ENCODE peak calls at places on chromosome 14, in eight cellular contexts. N is ascending aorta, L is RWPE1, F is GM23248, U is mesenchymal stem cell, G is A549, A is H9, I is endodermal cell. P is an unnamed sample.

GRCh38 chr14:74950795-74951442 is 4.5 kb downstream of the PGF start:
- DNase-seq in N (no peak), G (no peak), A (no peak), F (no peak), I (no peak), L (no peak), U (peak), P (no peak)

GRCh38 chr14:54776361-54777001 is 126.1 kb downstream of the GCH1 start:
- DNase-seq in G (no peak), F (peak), A (no peak), I (no peak), L (no peak), U (peak), N (peak), P (no peak)

GRCh38 chr14:68761391-68761790 is 31.5 kb downstream of the ZFP36L1 start:
- DNase-seq in U (no peak), A (no peak), G (no peak), N (no peak), I (no peak), L (no peak), F (no peak), P (no peak)

GRCh38 chr14:37082431-37082830 is 90.0 kb downstream of the SLC25A21 start:
- DNase-seq in L (no peak), N (no peak), A (no peak), I (no peak), G (no peak), U (no peak), F (no peak), P (no peak)

GRCh38 chr14:76292561-76292960 is 83.4 kb upstream of the ESRRB start:
- DNase-seq in F (no peak), G (no peak), N (no peak), L (no peak), I (peak), U (no peak), A (peak), P (no peak)

GRCh38 chr14:79967001-79967400 is 244.3 kb downstream of the DIO2 start:
- DNase-seq in A (no peak), U (peak), G (no peak), L (no peak), F (peak), N (no peak), I (no peak), P (no peak)

GRCh38 chr14:79562158-79562557 is 649.1 kb downstream of the DIO2 start:
- DNase-seq in F (no peak), L (no peak), U (no peak), N (no peak), A (no peak), I (no peak), G (no peak), P (no peak)

GRCh38 chr14:50061664-50062437 is 54.5 kb downstream of the VCPKMT start:
- DNase-seq in N (peak), A (no peak), U (peak), G (no peak), I (peak), L (peak), F (peak), P (peak)

GRCh38 chr14:95470942-95471499 is 45.4 kb downstream of the SYNE3 start:
- DNase-seq in A (no peak), L (no peak), G (no peak), I (no peak), F (no peak), N (no peak), U (no peak), P (no peak)

GRCh38 chr14:61774861-61775260 is 12.6 kb downstream of the SNAPC1 start:
- DNase-seq in U (no peak), N (no peak), I (no peak), A (no peak), F (no peak), L (no peak), G (no peak), P (no peak)

GRCh38 chr14:96357216-96357615 is 5.9 kb downstream of the ATG2B start:
- DNase-seq in N (no peak), U (no peak), G (no peak), A (no peak), F (no peak), L (no peak), I (no peak), P (no peak)

GRCh38 chr14:72652179-72652578 is 241.7 kb downstream of the DPF3 start:
- DNase-seq in U (no peak), L (no peak), F (peak), A (no peak), I (no peak), N (no peak), G (no peak), P (no peak)

GRCh38 chr14:86766469-86766868 is 1226.5 kb downstream of the GALC start:
- DNase-seq in F (no peak), G (no peak), L (no peak), U (no peak), A (no peak), N (no peak), I (no peak), P (no peak)

GRCh38 chr14:27077181-27077738 is 479.4 kb upstream of the NOVA1 start:
- DNase-seq in A (no peak), U (no peak), N (no peak), L (no peak), G (no peak), F (no peak), I (no peak), P (no peak)

GRCh38 chr14:76784881-76785280 is 23.6 kb downstream of the VASH1 start:
- DNase-seq in L (peak), A (peak), G (peak), I (peak), U (peak), F (peak), N (peak), P (peak)

GRCh38 chr14:69495341-69495921 is 10.9 kb downstream of the PLEKHD1 start:
- DNase-seq in N (no peak), G (no peak), A (no peak), I (no peak), U (no peak), F (no peak), L (no peak), P (no peak)

GRCh38 chr14:92039073-92039719 is 663 bp downstream of the TRIP11 start:
- DNase-seq in L (peak), F (peak), G (peak), I (peak), A (peak), U (peak), N (peak), P (no peak)

GRCh38 chr14:92035890-92036289 is 4.0 kb downstream of the TRIP11 start:
- DNase-seq in I (no peak), U (no peak), N (no peak), F (no peak), G (no peak), A (no peak), L (no peak), P (no peak)

GRCh38 chr14:92039720-92040430 is at the start of gene TRIP11:
- DNase-seq in U (peak), G (peak), L (peak), N (peak), A (peak), F (peak), I (peak), P (peak)

GRCh38 chr14:92040431-92041040 is 677 bp upstream of the TRIP11 start:
- DNase-seq in I (peak), G (peak), L (peak), F (peak), N (no peak), U (peak), A (no peak), P (peak)

GRCh38 chr14:92037989-92038388 is 1.9 kb downstream of the TRIP11 start:
- DNase-seq in U (no peak), L (peak), F (peak), G (no peak), N (no peak), A (no peak), I (no peak), P (no peak)
- H3K27ac ChIP-seq in U (no peak), L (no peak), F (no peak), G (no peak), N (no peak), A (no peak), I (no peak), P (no peak)

GRCh38 chr14:91244501-91244901 is at the start of gene GPR68:
- DNase-seq in L (no peak), U (peak), N (no peak), I (peak), F (peak), G (no peak), A (peak), P (no peak)

GRCh38 chr14:91242635-91243034 is 1.9 kb downstream of the GPR68 start:
- DNase-seq in F (no peak), U (no peak), I (no peak), N (no peak), L (no peak), G (no peak), A (no peak), P (no peak)

GRCh38 chr14:91245029-91245428 is 525 bp upstream of the GPR68 start:
- DNase-seq in U (no peak), N (no peak), G (no peak), I (no peak), F (no peak), L (no peak), A (no peak), P (peak)

GRCh38 chr14:91243098-91243483 is 1.4 kb downstream of the GPR68 start:
- DNase-seq in F (no peak), G (no peak), L (no peak), U (no peak), I (no peak), A (no peak), N (no peak), P (no peak)

DNA sequence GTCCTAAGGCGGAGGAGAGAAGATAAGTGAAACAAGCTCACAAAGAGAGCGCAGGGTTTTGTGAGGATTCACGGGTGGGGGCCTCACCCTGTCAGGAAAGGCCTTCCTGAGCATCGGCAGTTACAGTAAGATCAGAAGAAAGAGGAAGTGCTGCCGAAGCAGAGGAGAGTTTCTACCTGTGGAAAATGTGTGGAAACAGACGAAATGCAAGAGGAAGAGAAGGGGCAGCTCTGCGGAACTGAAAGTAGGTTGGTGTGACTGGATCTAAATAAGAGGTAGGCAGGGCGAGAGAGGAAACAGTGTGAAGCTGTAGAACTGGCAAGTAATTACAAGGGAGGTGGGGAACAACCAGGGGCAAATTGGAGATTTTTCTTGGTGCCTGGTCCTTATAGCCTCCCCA is 2.7 kb downstream of the GPR68 start:
- DNase-seq in I (no peak), F (no peak), U (no peak), A (no peak), L (no peak), N (no peak), G (no peak), P (no peak)
- H3K27ac ChIP-seq in I (no peak), F (no peak), U (no peak), A (no peak), L (no peak), N (no peak), G (no peak), P (peak)

GRCh38 chr14:31682768-31683167 is 121.6 kb downstream of the NUBPL start:
- DNase-seq in G (no peak), A (no peak), N (no peak), L (no peak), F (no peak), U (no peak), I (no peak), P (no peak)
- H3K27ac ChIP-seq in G (no peak), A (no peak), N (no peak), L (no peak), F (no peak), U (no peak), I (no peak), P (no peak)

DNA sequence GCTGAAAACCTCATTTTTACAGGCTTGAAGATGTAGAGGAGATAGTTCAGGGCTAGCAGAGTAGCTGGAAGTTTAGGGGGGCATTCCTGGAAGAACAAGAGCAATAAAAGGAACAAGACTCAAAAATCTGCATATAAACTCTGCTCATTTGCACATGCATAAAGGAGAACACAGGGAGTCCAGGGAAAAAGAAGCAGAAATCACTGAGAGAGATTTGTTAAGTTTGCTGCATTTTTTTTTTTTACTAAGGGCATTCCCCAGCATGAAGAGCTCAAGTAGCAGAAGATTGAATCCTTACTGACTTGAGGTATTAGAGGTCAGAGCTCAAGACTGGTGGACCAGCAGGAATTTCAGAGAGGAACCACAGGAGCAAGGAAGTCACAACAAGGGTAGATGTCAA is 28.2 kb upstream of the BCL11B start:
- DNase-seq in A (no peak), F (no peak), I (no peak), U (no peak), L (no peak), N (no peak), G (no peak), P (no peak)
- H3K27ac ChIP-seq in A (peak), F (no peak), I (no peak), U (no peak), L (no peak), N (no peak), G (no peak), P (no peak)

GRCh38 chr14:81452341-81452740 is 52.2 kb upstream of the STON2 start:
- DNase-seq in I (no peak), F (no peak), A (no peak), L (no peak), G (no peak), U (no peak), N (no peak), P (no peak)
- H3K27ac ChIP-seq in I (no peak), F (no peak), A (no peak), L (no peak), G (no peak), U (no peak), N (no peak), P (no peak)

GRCh38 chr14:91466192-91466591 is 43.9 kb downstream of the PPP4R3A start:
- DNase-seq in F (no peak), A (no peak), L (no peak), N (no peak), U (no peak), I (no peak), G (no peak), P (no peak)

GRCh38 chr14:91470216-91470615 is 39.9 kb downstream of the PPP4R3A start:
- DNase-seq in L (no peak), A (no peak), N (no peak), I (no peak), G (no peak), F (no peak), U (no peak), P (no peak)

DNA sequence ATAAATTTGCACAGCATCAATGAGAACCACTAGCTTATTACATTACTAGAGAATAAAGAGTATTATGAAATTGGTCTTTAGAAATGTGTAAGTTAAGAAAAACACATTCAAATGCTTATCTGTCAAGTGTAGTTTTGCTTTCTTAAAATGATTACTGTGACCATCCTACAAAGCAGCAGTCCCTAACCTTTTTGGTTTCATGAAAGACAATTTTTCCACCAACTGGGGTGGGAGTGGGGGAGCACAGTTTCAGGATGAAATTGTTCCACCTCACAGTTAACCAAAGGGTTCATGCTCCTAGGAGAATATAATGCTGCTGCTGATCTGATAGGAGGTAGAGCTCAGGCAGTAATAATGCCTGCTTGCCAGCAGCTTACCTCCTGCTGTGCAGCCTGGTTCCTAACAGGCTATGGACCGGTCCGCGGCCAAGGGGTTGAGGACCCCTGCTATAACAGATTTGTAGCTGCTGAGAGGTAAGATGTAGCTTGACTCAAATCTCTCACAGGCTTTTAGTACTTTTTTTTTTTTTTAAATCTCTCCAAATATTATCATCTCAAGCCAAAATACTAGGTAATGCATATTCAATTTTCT is 45.4 kb downstream of the PPP4R3A start:
- DNase-seq in G (no peak), I (peak), N (no peak), A (no peak), F (no peak), L (no peak), U (no peak), P (no peak)
- H3K27ac ChIP-seq in G (no peak), I (no peak), N (no peak), A (no peak), F (no peak), L (no peak), U (no peak), P (no peak)

GRCh38 chr14:64584185-64584584 is 34.4 kb downstream of the PPP1R36 start:
- DNase-seq in N (no peak), F (no peak), G (no peak), A (no peak), L (no peak), I (no peak), U (no peak), P (no peak)
- H3K27ac ChIP-seq in N (no peak), F (no peak), G (no peak), A (no peak), L (no peak), I (no peak), U (no peak), P (no peak)

P was measured in CD8-positive, alpha-beta T cell.